ENCODE peak calls at places on chromosomes 3 and 15, in seven cellular contexts. N is Daoy, I is NCI-H2171, A is NCI-H2081, M is HepG2, U is caudate nucleus, B is GM12865. Z is an unnamed sample.

GRCh38 chr3:39189648-39190269 is 2.6 kb downstream of the XIRP1 start:
- DNase-seq in I (peak; percentile 20), U (no peak), M (peak; percentile 52), B (peak; percentile 79), N (peak; percentile 54), A (peak; percentile 66), Z (no peak)

GRCh38 chr15:70627734-70628541 is 135.4 kb downstream of the UACA start:
- DNase-seq in M (no peak), N (peak; percentile 73), I (no peak), B (no peak), A (no peak), U (no peak), Z (no peak)

GRCh38 chr15:84734794-84735479 is 13.5 kb upstream of the ZNF592 start:
- DNase-seq in N (peak; percentile 53), B (peak; percentile 92), A (no peak), I (no peak), M (peak; percentile 56), U (no peak), Z (no peak)

GRCh38 chr3:171944109-171945016 is 95.0 kb upstream of the FNDC3B start:
- DNase-seq in M (no peak), I (no peak), B (no peak), N (no peak), U (no peak), A (no peak), Z (no peak)

GRCh38 chr3:119352863-119353527 is 58.8 kb downstream of the ARHGAP31 start:
- DNase-seq in I (no peak), A (no peak), B (peak; percentile 61), U (no peak), N (no peak), M (peak; percentile 43), Z (no peak)

GRCh38 chr3:192571197-192571791 is 156.0 kb downstream of the FGF12 start:
- DNase-seq in A (peak; percentile 84), M (no peak), B (no peak), N (peak; percentile 80), I (peak; percentile 74), U (peak; percentile 27), Z (no peak)

GRCh38 chr15:48644827-48645557 is 517 bp downstream of the FBN1 start:
- DNase-seq in U (peak; percentile 80), N (peak; percentile 65), M (no peak), A (no peak), I (peak; percentile 62), B (peak; percentile 70), Z (no peak)

GRCh38 chr3:129560931-129561594 is 18.1 kb downstream of the H1-8 start:
- DNase-seq in A (peak; percentile 65), N (peak; percentile 80), U (no peak), B (no peak), M (no peak), I (no peak), Z (no peak)

GRCh38 chr15:100760357-100760903 is 119.2 kb upstream of the ALDH1A3 start:
- DNase-seq in B (no peak), M (no peak), A (no peak), N (no peak), U (no peak), I (no peak), Z (no peak)

GRCh38 chr3:127646501-127647046 is 17.6 kb downstream of the PODXL2 start:
- DNase-seq in U (no peak), I (no peak), N (no peak), B (no peak), A (no peak), M (no peak), Z (no peak)

GRCh38 chr3:25854635-25855034 is 64.7 kb downstream of the OXSM start:
- DNase-seq in B (no peak), U (no peak), I (no peak), M (no peak), N (peak; percentile 34), A (no peak), Z (no peak)

GRCh38 chr3:52848617-52849016 is 13.8 kb upstream of the MUSTN1 start:
- DNase-seq in A (no peak), U (no peak), I (no peak), N (no peak), B (no peak), M (no peak), Z (no peak)

GRCh38 chr3:65168547-65168946 is 480.7 kb upstream of the ADAMTS9 start:
- DNase-seq in N (no peak), M (no peak), U (no peak), B (no peak), A (no peak), I (no peak), Z (no peak)

GRCh38 chr3:119582178-119582577 is 2.9 kb downstream of the ADPRH start:
- DNase-seq in I (no peak), N (peak; percentile 46), A (no peak), M (no peak), U (no peak), B (peak; percentile 79), Z (no peak)

GRCh38 chr3:160929595-160929994 is 173.6 kb downstream of the PPM1L start:
- DNase-seq in M (no peak), N (peak; percentile 26), B (no peak), U (no peak), A (peak; percentile 37), I (no peak), Z (no peak)

GRCh38 chr3:36678216-36679013 is 85.9 kb downstream of the DCLK3 start:
- DNase-seq in I (no peak), A (no peak), U (no peak), M (no peak), N (peak; percentile 24), B (no peak), Z (no peak)

GRCh38 chr15:78621810-78622402 is 1.1 kb upstream of the CHRNA3 start:
- DNase-seq in U (no peak), I (no peak), N (no peak), M (no peak), B (no peak), A (no peak), Z (no peak)

GRCh38 chr3:101859882-101860281 is 10.6 kb downstream of the NFKBIZ start:
- DNase-seq in B (no peak), A (no peak), M (no peak), U (no peak), I (no peak), N (no peak), Z (no peak)

Z was measured in esophagus muscularis mucosa.